ENCODE peak calls at places on chromosome 12, in four cellular contexts. J is ureter, T is upper lobe of left lung, O is AG08395. W is an unnamed sample.

GRCh38 chr12:124556896-124557501 is 10.4 kb downstream of the NCOR2 start:
- DNase-seq in J (no peak), T (no peak), O (no peak), W (no peak)

GRCh38 chr12:10497602-10498001 is 8.1 kb upstream of the EIF2S3B start:
- DNase-seq in J (no peak), T (no peak), O (no peak), W (no peak)

GRCh38 chr12:56935157-56935556 is 949 bp upstream of the SDR9C7 start:
- DNase-seq in J (no peak), T (no peak), O (no peak), W (no peak)

GRCh38 chr12:85572956-85573355 is 263.3 kb downstream of the RASSF9 start:
- DNase-seq in J (no peak), T (no peak), O (no peak), W (no peak)

GRCh38 chr12:52534482-52534881 is 14.3 kb upstream of the KRT5 start:
- DNase-seq in J (no peak), T (no peak), O (no peak), W (no peak)

GRCh38 chr12:5096241-5096880 is 52.7 kb downstream of the KCNA5 start:
- DNase-seq in J (no peak), T (no peak), O (peak; percentile 79), W (peak; percentile 71)

GRCh38 chr12:20436367-20436766 is 68.0 kb downstream of the PDE3A start:
- DNase-seq in J (no peak), T (no peak), O (no peak), W (no peak)

GRCh38 chr12:95532851-95533250 is 18.4 kb downstream of the USP44 start:
- DNase-seq in J (no peak), T (no peak), O (peak; percentile 15), W (peak; percentile 47)

GRCh38 chr12:132095520-132096409 is 48.4 kb downstream of the DDX51 start:
- DNase-seq in J (no peak), T (no peak), O (no peak), W (no peak)

GRCh38 chr12:41962171-41962572 is 182.5 kb downstream of the GXYLT1 start:
- DNase-seq in J (no peak), T (peak; percentile 4), O (no peak), W (no peak)

GRCh38 chr12:103529306-103529705 is 33.5 kb upstream of the C12orf42 start:
- DNase-seq in J (no peak), T (no peak), O (no peak), W (no peak)

GRCh38 chr12:16158018-16158417 is 119.5 kb downstream of the SLC15A5 start:
- DNase-seq in J (no peak), T (no peak), O (no peak), W (no peak)

GRCh38 chr12:6872073-6873048 is 742 bp downstream of the SPSB2 start:
- DNase-seq in J (peak; percentile 84), T (peak; percentile 97), O (peak; percentile 84), W (peak; percentile 89)

GRCh38 chr12:113936460-113936859 is 29.7 kb downstream of the RBM19 start:
- DNase-seq in J (no peak), T (no peak), O (no peak), W (no peak)